ENCODE peak calls at places on chromosomes 7 and 10, in four cellular contexts. F is activated CD4-positive, alpha-beta T cell treated with anti-CD3 and anti-CD28 coated beads, Interleukin-2, amount 50 U/mL, for 1 hour; D is cardiac fibroblast; G is RPMI8226. P is an unnamed sample.

GRCh38 chr7:96526492-96526891 is 183.2 kb downstream of the SEM1 start:
- DNase-seq in F (no peak), D (no peak), G (no peak), P (no peak)

GRCh38 chr7:149680316-149681025 is 92.9 kb downstream of the ZNF467 start:
- DNase-seq in G (no peak), D (peak), F (no peak), P (no peak)

GRCh38 chr7:142407939-142408573 is 150.2 kb upstream of the PRSS58 start:
- DNase-seq in D (peak), F (no peak), G (no peak), P (no peak)

GRCh38 chr10:3426190-3426845 is 253.7 kb upstream of the PITRM1 start:
- DNase-seq in F (no peak), D (peak), G (no peak), P (no peak)

GRCh38 chr7:155665957-155666287 is 21.5 kb downstream of the RBM33 start:
- DNase-seq in F (no peak), D (peak), G (no peak), P (no peak)

GRCh38 chr10:18364987-18365775 is 225.0 kb downstream of the CACNB2 start:
- DNase-seq in D (no peak), G (no peak), F (no peak), P (no peak)

GRCh38 chr7:143229054-143229790 is 7.4 kb downstream of the TAS2R40 start:
- DNase-seq in G (no peak), F (no peak), D (no peak), P (no peak)

GRCh38 chr7:82699773-82700186 is 256.2 kb upstream of the CACNA2D1 start:
- DNase-seq in D (peak), G (no peak), F (no peak), P (no peak)

GRCh38 chr7:29749701-29750321 is 56.5 kb upstream of the WIPF3 start:
- DNase-seq in G (no peak), D (no peak), F (no peak), P (no peak)

GRCh38 chr10:24383681-24384106 is 174.8 kb downstream of the KIAA1217 start:
- DNase-seq in D (peak), G (peak), F (no peak), P (no peak)

GRCh38 chr7:138459300-138460175 is 521 bp upstream of the TRIM24 start:
- DNase-seq in D (peak), F (peak), G (peak), P (no peak)

GRCh38 chr7:50711271-50712175 is 71.2 kb downstream of the GRB10 start:
- DNase-seq in D (peak), F (no peak), G (no peak), P (no peak)

GRCh38 chr7:44748948-44749731 is 493 bp downstream of the ZMIZ2 start:
- DNase-seq in G (peak), F (no peak), D (no peak), P (peak)

GRCh38 chr7:90390926-90391325 is 12.3 kb upstream of the CLDN12 start:
- DNase-seq in F (no peak), D (no peak), G (no peak), P (no peak)

GRCh38 chr7:26307226-26307625 is 15.6 kb downstream of the SNX10 start:
- DNase-seq in G (no peak), D (peak), F (no peak), P (no peak)

GRCh38 chr10:73931767-73932624 is 21.1 kb downstream of the PLAU start:
- DNase-seq in D (peak), G (peak), F (peak), P (peak)

GRCh38 chr7:117872565-117873055 is 631 bp downstream of the CTTNBP2 start:
- DNase-seq in F (no peak), D (no peak), G (no peak), P (no peak)

GRCh38 chr7:47720141-47720906 is 138.4 kb upstream of the TNS3 start:
- DNase-seq in D (peak), F (no peak), G (no peak), P (peak)

GRCh38 chr10:114265392-114266053 is 26.5 kb downstream of the VWA2 start:
- DNase-seq in D (no peak), G (no peak), F (no peak), P (no peak)

GRCh38 chr7:11166051-11166450 is 192.4 kb downstream of the PHF14 start:
- DNase-seq in F (no peak), G (no peak), D (no peak), P (no peak)

GRCh38 chr7:122736183-122736582 is 33.5 kb upstream of the RNF148 start:
- DNase-seq in D (peak), G (no peak), F (no peak), P (no peak)

GRCh38 chr7:33471636-33472242 is 342.4 kb downstream of the BBS9 start:
- DNase-seq in D (no peak), G (no peak), F (no peak), P (no peak)

GRCh38 chr10:110310741-110311140 is 6.0 kb upstream of the SMNDC1 start:
- DNase-seq in F (no peak), D (peak), G (no peak), P (no peak)

GRCh38 chr7:105581066-105581811 is at the start of gene EFCAB10:
- DNase-seq in G (no peak), F (peak), D (peak), P (no peak)

GRCh38 chr7:158113321-158114025 is 474.1 kb downstream of the PTPRN2 start:
- DNase-seq in G (no peak), D (no peak), F (no peak), P (no peak)

GRCh38 chr10:52442576-52442975 is 128.5 kb downstream of the DKK1 start:
- DNase-seq in D (peak), G (no peak), F (no peak), P (no peak)

GRCh38 chr7:100888988-100889760 is at the start of gene UFSP1:
- DNase-seq in G (no peak), F (no peak), D (no peak), P (no peak)

GRCh38 chr7:105118612-105119600 is 104.9 kb downstream of the KMT2E start:
- DNase-seq in D (no peak), F (no peak), G (no peak), P (peak)

GRCh38 chr7:149741629-149742028 is 31.8 kb downstream of the ZNF467 start:
- DNase-seq in D (no peak), F (no peak), G (peak), P (peak)

GRCh38 chr10:60649485-60650271 is 128.6 kb upstream of the CDK1 start:
- DNase-seq in D (no peak), G (no peak), F (no peak), P (no peak)

GRCh38 chr7:78473011-78473410 is 674.4 kb downstream of the PHTF2 start:
- DNase-seq in G (no peak), D (no peak), F (no peak), P (no peak)

GRCh38 chr7:35553498-35553897 is 141.4 kb downstream of the HERPUD2 start:
- DNase-seq in F (no peak), G (no peak), D (no peak), P (no peak)

GRCh38 chr7:107725138-107725740 is 18.7 kb upstream of the CBLL1 start:
- DNase-seq in G (peak), F (peak), D (peak), P (peak)

GRCh38 chr10:92571649-92572048 is 2.2 kb downstream of the IDE start:
- DNase-seq in F (no peak), D (peak), G (no peak), P (no peak)

GRCh38 chr10:124387078-124387874 is 31.4 kb downstream of the OAT start:
- DNase-seq in G (no peak), F (no peak), D (no peak), P (peak)

GRCh38 chr10:59898125-59898835 is 8.1 kb downstream of the CCDC6 start:
- DNase-seq in F (no peak), D (no peak), G (no peak), P (no peak)

GRCh38 chr7:41579961-41580935 is 122.6 kb downstream of the INHBA start:
- DNase-seq in G (no peak), D (peak), F (no peak), P (no peak)

GRCh38 chr7:83148776-83149175 is 13.9 kb downstream of the PCLO start:
- DNase-seq in D (peak), F (no peak), G (no peak), P (no peak)